ENCODE peak calls at places on chromosomes 2 and 18, in five cellular contexts. Z is A549; P is EL; V is activated CD8-positive, alpha-beta memory T cell treated with anti-CD3 and anti-CD28 coated beads, Interleukin-2, amount 10 ng/mL, durations not matched to agents 7 days and 5 days; G is heart right ventricle. T is an unnamed sample.

GRCh38 chr2:127218843-127219715 is 1.0 kb downstream of the CYP27C1 start:
- DNase-seq in V (no peak), P (no peak), Z (peak), G (no peak), T (no peak)

GRCh38 chr2:232876071-232876977 is 6.3 kb downstream of the SNORC start:
- DNase-seq in Z (peak), G (no peak), P (no peak), V (no peak), T (no peak)

GRCh38 chr2:54983345-54984235 is 66.7 kb downstream of the RTN4 start:
- DNase-seq in V (no peak), P (peak), G (no peak), Z (no peak), T (no peak)

GRCh38 chr18:24926649-24927048 is 425.3 kb downstream of the ZNF521 start:
- DNase-seq in G (no peak), Z (no peak), V (no peak), P (no peak), T (no peak)

GRCh38 chr2:230124792-230125452 is 56.2 kb upstream of the SLC16A14 start:
- DNase-seq in G (no peak), Z (no peak), V (peak), P (peak), T (peak)

GRCh38 chr2:226732478-226733188 is 67.0 kb downstream of the IRS1 start:
- DNase-seq in P (no peak), Z (no peak), V (no peak), G (no peak), T (no peak)

GRCh38 chr2:188495990-188496431 is 204.3 kb downstream of the GULP1 start:
- DNase-seq in G (no peak), Z (no peak), V (no peak), P (peak), T (no peak)

GRCh38 chr2:161237397-161238263 is 70.6 kb upstream of the PSMD14 start:
- DNase-seq in Z (no peak), V (peak), G (peak), P (peak), T (peak)

GRCh38 chr18:79200546-79201268 is 131.5 kb downstream of the ATP9B start:
- DNase-seq in P (peak), Z (no peak), G (peak), V (no peak), T (peak)

GRCh38 chr2:218010116-218010837 is 7.5 kb upstream of the TNS1 start:
- DNase-seq in Z (peak), G (no peak), V (no peak), P (peak), T (peak)

GRCh38 chr2:130328710-130329109 is 14.0 kb upstream of the IMP4 start:
- DNase-seq in G (no peak), V (no peak), Z (no peak), P (no peak), T (no peak)

GRCh38 chr18:3998698-3999333 is 456.3 kb downstream of the DLGAP1 start:
- DNase-seq in Z (peak), V (no peak), P (peak), G (no peak), T (no peak)

GRCh38 chr2:14480906-14481305 is 151.6 kb upstream of the LRATD1 start:
- DNase-seq in G (no peak), P (no peak), V (no peak), Z (no peak), T (no peak)

GRCh38 chr18:48954837-48955527 is 4.2 kb upstream of the SMAD7 start:
- DNase-seq in V (no peak), G (no peak), Z (no peak), P (no peak), T (no peak)

GRCh38 chr2:179602452-179602851 is 259.0 kb downstream of the ZNF385B start:
- DNase-seq in G (no peak), Z (no peak), V (no peak), P (peak), T (no peak)

GRCh38 chr2:61011649-61012048 is 5.9 kb upstream of the PEX13 start:
- DNase-seq in V (no peak), Z (no peak), P (no peak), G (no peak), T (no peak)

GRCh38 chr2:223976635-223977226 is 19.5 kb downstream of the MRPL44 start:
- DNase-seq in G (no peak), V (no peak), Z (no peak), P (peak), T (no peak)

GRCh38 chr2:20141056-20141762 is 83.7 kb downstream of the SDC1 start:
- DNase-seq in P (peak), G (peak), Z (peak), V (no peak), T (peak)

GRCh38 chr2:121186261-121186660 is 98.7 kb downstream of the TFCP2L1 start:
- DNase-seq in Z (no peak), P (no peak), V (no peak), G (no peak), T (no peak)

GRCh38 chr2:57990118-57990725 is 56.4 kb upstream of the VRK2 start:
- DNase-seq in G (no peak), Z (no peak), P (no peak), V (no peak), T (no peak)

GRCh38 chr2:26459991-26460612 is 17.8 kb downstream of the OTOF start:
- DNase-seq in V (no peak), P (no peak), G (no peak), Z (peak), T (no peak)

GRCh38 chr2:545711-546650 is 131.2 kb downstream of the TMEM18 start:
- DNase-seq in G (no peak), P (no peak), Z (no peak), V (no peak), T (no peak)

GRCh38 chr2:105933906-105934305 is 189.2 kb downstream of the NCK2 start:
- DNase-seq in G (no peak), V (no peak), P (no peak), Z (no peak), T (no peak)

GRCh38 chr18:25962176-25962575 is 128.2 kb downstream of the SS18 start:
- DNase-seq in G (no peak), Z (no peak), V (no peak), P (no peak), T (no peak)

GRCh38 chr18:68840554-68841263 is 42.8 kb downstream of the CCDC102B start:
- DNase-seq in V (no peak), P (peak), G (peak), Z (peak), T (no peak)

GRCh38 chr2:143219266-143219665 is 90.0 kb downstream of the ARHGAP15 start:
- DNase-seq in G (no peak), P (no peak), V (no peak), Z (no peak), T (no peak)

GRCh38 chr2:26654061-26654340 is 12.8 kb upstream of the CIB4 start:
- DNase-seq in G (no peak), P (no peak), Z (no peak), V (peak), T (no peak)

GRCh38 chr2:149388120-149388816 is 57.9 kb downstream of the LYPD6 start:
- DNase-seq in Z (no peak), P (no peak), G (no peak), V (no peak), T (no peak)

GRCh38 chr2:27379840-27380625 is 501 bp downstream of the ZNF513 start:
- DNase-seq in P (peak), G (peak), Z (peak), V (peak), T (peak)

GRCh38 chr18:3524706-3525105 is 74.7 kb downstream of the TGIF1 start:
- DNase-seq in V (no peak), G (no peak), Z (no peak), P (no peak), T (no peak)

GRCh38 chr2:53353372-53354111 is 414.1 kb upstream of the CHAC2 start:
- DNase-seq in G (no peak), P (peak), V (no peak), Z (peak), T (no peak)